ENCODE peak calls at places on chromosomes 16 and 17, in nine cellular contexts. One of them, this sample, is unnamed.

GRCh38 chr16:81595676-81596292 is 151.2 kb downstream of the CMIP start:
- DNase-seq in CD8-positive, alpha-beta T cell: no peak
- DNase-seq in heart left ventricle: no peak
- DNase-seq in neural progenitor cell: no peak
- DNase-seq in GM23338: no peak
- DNase-seq in fibroblast of the aortic adventitia: no peak
- DNase-seq in WERI-Rb-1: no peak
- DNase-seq in neuronal stem cell: no peak
- DNase-seq in naive thymus-derived CD4-positive, alpha-beta T cell: no peak
- DNase-seq in this sample: no peak

GRCh38 chr16:54061454-54061853 is 225.1 kb downstream of the IRX3 start:
- DNase-seq in heart left ventricle: no peak
- DNase-seq in fibroblast of the aortic adventitia: no peak
- DNase-seq in GM23338: no peak
- DNase-seq in naive thymus-derived CD4-positive, alpha-beta T cell: no peak
- DNase-seq in neuronal stem cell: no peak
- DNase-seq in CD8-positive, alpha-beta T cell: no peak
- DNase-seq in neural progenitor cell: no peak
- DNase-seq in WERI-Rb-1: no peak
- DNase-seq in this sample: no peak

GRCh38 chr17:38425048-38425447 is 3.2 kb upstream of the ARHGAP23 start:
- DNase-seq in neuronal stem cell: no peak
- DNase-seq in GM23338: no peak
- DNase-seq in neural progenitor cell: no peak
- DNase-seq in fibroblast of the aortic adventitia: no peak
- DNase-seq in naive thymus-derived CD4-positive, alpha-beta T cell: no peak
- DNase-seq in CD8-positive, alpha-beta T cell: no peak
- DNase-seq in WERI-Rb-1: no peak
- DNase-seq in heart left ventricle: no peak
- DNase-seq in this sample: no peak

GRCh38 chr16:79093554-79093967 is 507.0 kb downstream of the MAF start:
- DNase-seq in GM23338: no peak
- DNase-seq in neuronal stem cell: no peak
- DNase-seq in naive thymus-derived CD4-positive, alpha-beta T cell: no peak
- DNase-seq in neural progenitor cell: no peak
- DNase-seq in CD8-positive, alpha-beta T cell: peak
- DNase-seq in fibroblast of the aortic adventitia: no peak
- DNase-seq in heart left ventricle: peak
- DNase-seq in WERI-Rb-1: no peak
- DNase-seq in this sample: no peak

GRCh38 chr17:31672161-31672819 is 186.8 kb downstream of the COPRS start:
- DNase-seq in fibroblast of the aortic adventitia: no peak
- DNase-seq in CD8-positive, alpha-beta T cell: no peak
- DNase-seq in GM23338: no peak
- DNase-seq in WERI-Rb-1: no peak
- DNase-seq in neuronal stem cell: no peak
- DNase-seq in naive thymus-derived CD4-positive, alpha-beta T cell: no peak
- DNase-seq in neural progenitor cell: no peak
- DNase-seq in heart left ventricle: no peak
- DNase-seq in this sample: no peak

GRCh38 chr17:4514206-4514605 is 15.5 kb downstream of the SPNS2 start:
- DNase-seq in neuronal stem cell: no peak
- DNase-seq in WERI-Rb-1: no peak
- DNase-seq in fibroblast of the aortic adventitia: no peak
- DNase-seq in heart left ventricle: no peak
- DNase-seq in neural progenitor cell: peak
- DNase-seq in naive thymus-derived CD4-positive, alpha-beta T cell: no peak
- DNase-seq in CD8-positive, alpha-beta T cell: no peak
- DNase-seq in GM23338: peak
- DNase-seq in this sample: no peak

GRCh38 chr17:66691644-66692500 is 143.0 kb upstream of the CACNG5 start:
- DNase-seq in GM23338: no peak
- DNase-seq in fibroblast of the aortic adventitia: peak
- DNase-seq in naive thymus-derived CD4-positive, alpha-beta T cell: no peak
- DNase-seq in heart left ventricle: no peak
- DNase-seq in WERI-Rb-1: no peak
- DNase-seq in neuronal stem cell: no peak
- DNase-seq in neural progenitor cell: no peak
- DNase-seq in CD8-positive, alpha-beta T cell: no peak
- DNase-seq in this sample: no peak

GRCh38 chr17:1834378-1835149 is 4.8 kb downstream of the RPA1 start:
- DNase-seq in CD8-positive, alpha-beta T cell: no peak
- DNase-seq in neural progenitor cell: no peak
- DNase-seq in fibroblast of the aortic adventitia: no peak
- DNase-seq in WERI-Rb-1: no peak
- DNase-seq in naive thymus-derived CD4-positive, alpha-beta T cell: no peak
- DNase-seq in neuronal stem cell: no peak
- DNase-seq in GM23338: no peak
- DNase-seq in heart left ventricle: no peak
- DNase-seq in this sample: no peak

GRCh38 chr16:2214721-2214970 is at the start of gene PGP:
- DNase-seq in neural progenitor cell: no peak
- DNase-seq in fibroblast of the aortic adventitia: no peak
- DNase-seq in heart left ventricle: no peak
- DNase-seq in CD8-positive, alpha-beta T cell: no peak
- DNase-seq in WERI-Rb-1: no peak
- DNase-seq in GM23338: no peak
- DNase-seq in naive thymus-derived CD4-positive, alpha-beta T cell: no peak
- DNase-seq in neuronal stem cell: no peak
- DNase-seq in this sample: no peak

GRCh38 chr17:77726549-77726957 is 231.9 kb upstream of the TNRC6C start:
- DNase-seq in neural progenitor cell: no peak
- DNase-seq in fibroblast of the aortic adventitia: no peak
- DNase-seq in GM23338: no peak
- DNase-seq in naive thymus-derived CD4-positive, alpha-beta T cell: no peak
- DNase-seq in heart left ventricle: no peak
- DNase-seq in neuronal stem cell: no peak
- DNase-seq in CD8-positive, alpha-beta T cell: no peak
- DNase-seq in WERI-Rb-1: no peak
- DNase-seq in this sample: no peak

GRCh38 chr17:80959330-80960036 is 32.2 kb upstream of the CHMP6 start:
- DNase-seq in heart left ventricle: peak
- DNase-seq in GM23338: no peak
- DNase-seq in naive thymus-derived CD4-positive, alpha-beta T cell: no peak
- DNase-seq in neural progenitor cell: no peak
- DNase-seq in WERI-Rb-1: no peak
- DNase-seq in CD8-positive, alpha-beta T cell: no peak
- DNase-seq in neuronal stem cell: no peak
- DNase-seq in fibroblast of the aortic adventitia: peak
- DNase-seq in this sample: peak

GRCh38 chr17:78019976-78020716 is 61.6 kb downstream of the TNRC6C start:
- DNase-seq in fibroblast of the aortic adventitia: no peak
- DNase-seq in WERI-Rb-1: no peak
- DNase-seq in neuronal stem cell: no peak
- DNase-seq in heart left ventricle: no peak
- DNase-seq in naive thymus-derived CD4-positive, alpha-beta T cell: no peak
- DNase-seq in CD8-positive, alpha-beta T cell: no peak
- DNase-seq in neural progenitor cell: no peak
- DNase-seq in GM23338: no peak
- DNase-seq in this sample: no peak

GRCh38 chr17:67800495-67800928 is 24.8 kb upstream of the BPTF start:
- DNase-seq in GM23338: peak
- DNase-seq in fibroblast of the aortic adventitia: peak
- DNase-seq in neuronal stem cell: peak
- DNase-seq in WERI-Rb-1: peak
- DNase-seq in naive thymus-derived CD4-positive, alpha-beta T cell: no peak
- DNase-seq in heart left ventricle: peak
- DNase-seq in neural progenitor cell: peak
- DNase-seq in CD8-positive, alpha-beta T cell: peak
- DNase-seq in this sample: peak

GRCh38 chr16:82695806-82696205 is 69.0 kb downstream of the CDH13 start:
- DNase-seq in neural progenitor cell: no peak
- DNase-seq in WERI-Rb-1: no peak
- DNase-seq in GM23338: no peak
- DNase-seq in naive thymus-derived CD4-positive, alpha-beta T cell: no peak
- DNase-seq in fibroblast of the aortic adventitia: peak
- DNase-seq in heart left ventricle: no peak
- DNase-seq in neuronal stem cell: no peak
- DNase-seq in CD8-positive, alpha-beta T cell: no peak
- DNase-seq in this sample: no peak

GRCh38 chr17:78806451-78806850 is 24.4 kb upstream of the CYTH1 start:
- DNase-seq in CD8-positive, alpha-beta T cell: peak
- DNase-seq in naive thymus-derived CD4-positive, alpha-beta T cell: peak
- DNase-seq in heart left ventricle: peak
- DNase-seq in neuronal stem cell: no peak
- DNase-seq in GM23338: no peak
- DNase-seq in WERI-Rb-1: no peak
- DNase-seq in neural progenitor cell: no peak
- DNase-seq in fibroblast of the aortic adventitia: no peak
- DNase-seq in this sample: no peak

GRCh38 chr16:64996641-64997040 is 125.2 kb downstream of the CDH11 start:
- DNase-seq in heart left ventricle: no peak
- DNase-seq in GM23338: no peak
- DNase-seq in WERI-Rb-1: no peak
- DNase-seq in naive thymus-derived CD4-positive, alpha-beta T cell: no peak
- DNase-seq in CD8-positive, alpha-beta T cell: no peak
- DNase-seq in fibroblast of the aortic adventitia: no peak
- DNase-seq in neural progenitor cell: no peak
- DNase-seq in neuronal stem cell: no peak
- DNase-seq in this sample: no peak

GRCh38 chr16:49643429-49644142 is 212.3 kb downstream of the ZNF423 start:
- DNase-seq in neuronal stem cell: no peak
- DNase-seq in GM23338: no peak
- DNase-seq in naive thymus-derived CD4-positive, alpha-beta T cell: no peak
- DNase-seq in neural progenitor cell: no peak
- DNase-seq in heart left ventricle: no peak
- DNase-seq in CD8-positive, alpha-beta T cell: no peak
- DNase-seq in fibroblast of the aortic adventitia: peak
- DNase-seq in WERI-Rb-1: no peak
- DNase-seq in this sample: no peak

DNA sequence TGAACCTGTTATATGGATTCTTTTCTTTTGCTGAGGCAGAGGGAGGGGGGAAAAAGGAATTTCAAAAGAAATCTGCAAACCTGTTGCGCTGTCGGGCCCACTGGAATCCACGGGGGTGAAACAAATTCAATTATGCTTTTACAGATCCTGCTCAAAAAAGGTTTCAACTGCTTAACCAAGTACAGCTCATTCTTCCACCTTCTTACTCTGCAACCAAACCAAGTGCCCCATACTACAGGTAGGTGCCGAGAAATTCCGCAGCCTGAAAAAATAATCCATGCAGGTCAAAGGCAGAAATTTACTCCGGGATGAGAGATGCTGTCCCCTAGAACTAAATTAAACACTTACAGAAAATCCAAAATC is 416 bp downstream of the RNF43 start:
- DNase-seq in heart left ventricle: no peak
- DNase-seq in neural progenitor cell: no peak
- DNase-seq in CD8-positive, alpha-beta T cell: no peak
- DNase-seq in neuronal stem cell: no peak
- DNase-seq in naive thymus-derived CD4-positive, alpha-beta T cell: no peak
- DNase-seq in GM23338: peak
- DNase-seq in fibroblast of the aortic adventitia: no peak
- DNase-seq in WERI-Rb-1: no peak
- DNase-seq in this sample: no peak
- H3K4me3 ChIP-seq in heart left ventricle: peak
- H3K4me3 ChIP-seq in neural progenitor cell: peak
- H3K4me3 ChIP-seq in CD8-positive, alpha-beta T cell: no peak
- H3K4me3 ChIP-seq in neuronal stem cell: no peak
- H3K4me3 ChIP-seq in naive thymus-derived CD4-positive, alpha-beta T cell: no peak
- H3K4me3 ChIP-seq in GM23338: peak
- H3K4me3 ChIP-seq in fibroblast of the aortic adventitia: no peak
- H3K4me3 ChIP-seq in WERI-Rb-1: peak
- H3K4me3 ChIP-seq in this sample: peak

DNA sequence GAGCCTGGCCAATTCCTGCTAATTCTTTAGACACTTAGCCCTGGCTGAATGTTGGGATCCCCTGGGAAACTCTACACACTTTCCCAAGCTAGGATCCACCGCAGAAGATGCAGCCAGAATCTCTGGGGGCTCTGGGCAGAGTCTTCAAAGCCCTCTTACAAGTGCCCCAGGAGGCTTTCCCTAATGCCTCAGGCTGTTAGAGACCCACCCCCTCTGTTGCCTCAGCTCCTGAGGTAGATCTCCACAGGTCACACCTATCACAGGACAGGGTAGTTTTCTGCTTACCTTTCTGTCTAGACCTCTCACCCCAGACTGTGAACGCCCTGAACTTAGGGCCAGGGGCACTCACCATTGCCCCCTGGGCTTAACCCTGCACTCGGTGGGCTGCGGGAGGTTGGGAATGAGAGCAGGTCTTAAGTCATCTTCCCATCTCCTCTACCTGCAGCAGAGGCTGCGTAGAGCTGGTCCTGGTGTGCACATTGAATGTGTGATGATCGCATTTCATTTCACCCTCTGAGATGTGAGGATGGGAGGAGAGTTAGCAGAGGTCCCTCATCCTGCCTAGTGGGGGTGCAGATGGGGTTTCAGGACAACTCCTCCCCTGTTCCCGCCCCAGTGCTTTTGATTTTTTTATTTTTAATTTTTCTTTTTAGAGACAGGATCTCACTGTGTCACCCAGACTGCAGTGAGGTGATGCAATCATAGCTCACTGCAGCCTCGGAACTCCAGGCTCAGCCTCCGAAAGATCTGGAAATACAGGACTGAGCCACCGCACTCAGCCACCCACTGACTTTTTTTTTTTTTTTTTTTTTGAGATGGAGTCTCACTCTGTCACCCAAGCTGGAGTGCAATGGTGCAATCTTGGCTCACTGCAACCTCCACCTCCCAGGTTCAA is 89.0 kb upstream of the LHX1 start:
- DNase-seq in naive thymus-derived CD4-positive, alpha-beta T cell: no peak
- DNase-seq in fibroblast of the aortic adventitia: no peak
- DNase-seq in heart left ventricle: no peak
- DNase-seq in neuronal stem cell: no peak
- DNase-seq in CD8-positive, alpha-beta T cell: no peak
- DNase-seq in WERI-Rb-1: no peak
- DNase-seq in neural progenitor cell: no peak
- DNase-seq in GM23338: no peak
- DNase-seq in this sample: no peak
- H3K4me3 ChIP-seq in naive thymus-derived CD4-positive, alpha-beta T cell: no peak
- H3K4me3 ChIP-seq in fibroblast of the aortic adventitia: no peak
- H3K4me3 ChIP-seq in heart left ventricle: no peak
- H3K4me3 ChIP-seq in neuronal stem cell: no peak
- H3K4me3 ChIP-seq in CD8-positive, alpha-beta T cell: no peak
- H3K4me3 ChIP-seq in WERI-Rb-1: no peak
- H3K4me3 ChIP-seq in neural progenitor cell: no peak
- H3K4me3 ChIP-seq in GM23338: no peak
- H3K4me3 ChIP-seq in this sample: no peak

DNA sequence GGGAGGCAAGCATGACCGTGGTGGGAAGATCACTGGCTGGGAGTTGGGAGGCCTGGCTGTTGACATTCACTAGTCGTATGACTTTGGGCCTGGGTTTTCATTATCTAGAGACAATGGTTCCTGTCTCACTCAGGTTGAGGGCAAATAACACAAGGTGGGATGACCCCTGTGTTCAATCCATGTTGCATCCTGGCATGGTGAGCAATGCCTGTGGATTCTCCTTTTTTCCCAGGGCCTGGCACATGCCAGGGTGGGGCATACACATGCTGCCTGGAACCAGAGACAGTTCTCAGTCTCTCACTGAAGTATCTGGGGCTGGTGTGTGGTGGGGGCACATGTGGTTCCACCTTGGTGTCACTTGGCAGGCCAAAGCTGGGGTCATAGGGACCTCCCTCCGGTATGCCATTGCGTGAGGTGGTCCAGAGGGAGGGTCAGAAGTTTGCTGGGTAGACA is 5.4 kb downstream of the THRA start:
- DNase-seq in CD8-positive, alpha-beta T cell: no peak
- DNase-seq in neuronal stem cell: no peak
- DNase-seq in fibroblast of the aortic adventitia: no peak
- DNase-seq in GM23338: no peak
- DNase-seq in WERI-Rb-1: no peak
- DNase-seq in neural progenitor cell: peak
- DNase-seq in heart left ventricle: no peak
- DNase-seq in naive thymus-derived CD4-positive, alpha-beta T cell: no peak
- DNase-seq in this sample: no peak
- H3K4me3 ChIP-seq in CD8-positive, alpha-beta T cell: peak
- H3K4me3 ChIP-seq in neuronal stem cell: no peak
- H3K4me3 ChIP-seq in fibroblast of the aortic adventitia: peak
- H3K4me3 ChIP-seq in GM23338: peak
- H3K4me3 ChIP-seq in WERI-Rb-1: no peak
- H3K4me3 ChIP-seq in neural progenitor cell: no peak
- H3K4me3 ChIP-seq in heart left ventricle: peak
- H3K4me3 ChIP-seq in naive thymus-derived CD4-positive, alpha-beta T cell: peak
- H3K4me3 ChIP-seq in this sample: peak

GRCh38 chr17:42184717-42185496 is at the start of gene HCRT:
- DNase-seq in neuronal stem cell: peak
- DNase-seq in heart left ventricle: no peak
- DNase-seq in GM23338: no peak
- DNase-seq in CD8-positive, alpha-beta T cell: no peak
- DNase-seq in WERI-Rb-1: no peak
- DNase-seq in neural progenitor cell: no peak
- DNase-seq in fibroblast of the aortic adventitia: no peak
- DNase-seq in naive thymus-derived CD4-positive, alpha-beta T cell: no peak
- DNase-seq in this sample: no peak
- H3K4me3 ChIP-seq in neuronal stem cell: no peak
- H3K4me3 ChIP-seq in heart left ventricle: peak
- H3K4me3 ChIP-seq in GM23338: peak
- H3K4me3 ChIP-seq in CD8-positive, alpha-beta T cell: peak
- H3K4me3 ChIP-seq in WERI-Rb-1: no peak
- H3K4me3 ChIP-seq in neural progenitor cell: no peak
- H3K4me3 ChIP-seq in fibroblast of the aortic adventitia: peak
- H3K4me3 ChIP-seq in naive thymus-derived CD4-positive, alpha-beta T cell: peak
- H3K4me3 ChIP-seq in this sample: peak

This sample was measured in left ventricle myocardium inferior.